ENCODE peak calls at places on chromosomes 1 and 21, in eight cellular contexts. One of them, this sample, is unnamed.

GRCh38 chr1:17765444-17766411 is 10.6 kb downstream of the ACTL8 start:
- DNase-seq in body of pancreas: peak; percentile 46
- DNase-seq in lung: no peak
- DNase-seq in osteoblast: peak; percentile 98
- DNase-seq in IMR-90: peak; percentile 98
- DNase-seq in heart left ventricle: no peak
- DNase-seq in heart right ventricle: no peak
- DNase-seq in left lung: no peak
- DNase-seq in this sample: no peak

GRCh38 chr1:244603498-244603897 is 49.4 kb upstream of the DESI2 start:
- DNase-seq in left lung: no peak
- DNase-seq in osteoblast: no peak
- DNase-seq in heart left ventricle: no peak
- DNase-seq in heart right ventricle: no peak
- DNase-seq in IMR-90: peak; percentile 58
- DNase-seq in body of pancreas: no peak
- DNase-seq in lung: no peak
- DNase-seq in this sample: peak; percentile 48

GRCh38 chr1:230632273-230632873 is 9.9 kb upstream of the COG2 start:
- DNase-seq in osteoblast: no peak
- DNase-seq in body of pancreas: peak; percentile 54
- DNase-seq in IMR-90: peak; percentile 24
- DNase-seq in heart right ventricle: no peak
- DNase-seq in heart left ventricle: no peak
- DNase-seq in left lung: no peak
- DNase-seq in lung: no peak
- DNase-seq in this sample: peak; percentile 21

GRCh38 chr1:200134116-200134515 is 106.6 kb downstream of the NR5A2 start:
- DNase-seq in left lung: no peak
- DNase-seq in lung: no peak
- DNase-seq in osteoblast: no peak
- DNase-seq in body of pancreas: no peak
- DNase-seq in heart right ventricle: no peak
- DNase-seq in IMR-90: no peak
- DNase-seq in heart left ventricle: no peak
- DNase-seq in this sample: no peak

GRCh38 chr21:46124926-46125845 is 27.3 kb downstream of the COL6A2 start:
- DNase-seq in body of pancreas: no peak
- DNase-seq in heart right ventricle: no peak
- DNase-seq in osteoblast: peak; percentile 87
- DNase-seq in left lung: peak; percentile 28
- DNase-seq in heart left ventricle: peak; percentile 61
- DNase-seq in lung: no peak
- DNase-seq in IMR-90: no peak
- DNase-seq in this sample: no peak

GRCh38 chr1:111448482-111448917 is 556 bp downstream of the WDR77 start:
- DNase-seq in body of pancreas: no peak
- DNase-seq in IMR-90: peak; percentile 12
- DNase-seq in heart left ventricle: no peak
- DNase-seq in osteoblast: peak; percentile 43
- DNase-seq in left lung: peak; percentile 37
- DNase-seq in lung: peak; percentile 29
- DNase-seq in heart right ventricle: no peak
- DNase-seq in this sample: peak; percentile 6

GRCh38 chr1:114154146-114154962 is 685 bp upstream of the SYT6 start:
- DNase-seq in heart left ventricle: no peak
- DNase-seq in IMR-90: no peak
- DNase-seq in heart right ventricle: no peak
- DNase-seq in lung: no peak
- DNase-seq in left lung: no peak
- DNase-seq in osteoblast: peak; percentile 94
- DNase-seq in body of pancreas: no peak
- DNase-seq in this sample: no peak

GRCh38 chr1:170692866-170693575 is 29.1 kb downstream of the PRRX1 start:
- DNase-seq in osteoblast: no peak
- DNase-seq in heart left ventricle: no peak
- DNase-seq in left lung: no peak
- DNase-seq in IMR-90: peak; percentile 91
- DNase-seq in heart right ventricle: no peak
- DNase-seq in body of pancreas: no peak
- DNase-seq in lung: no peak
- DNase-seq in this sample: peak; percentile 50

GRCh38 chr1:44895919-44896734 is 53.1 kb upstream of the PTCH2 start:
- DNase-seq in lung: no peak
- DNase-seq in IMR-90: peak; percentile 45
- DNase-seq in body of pancreas: no peak
- DNase-seq in osteoblast: no peak
- DNase-seq in heart left ventricle: no peak
- DNase-seq in left lung: no peak
- DNase-seq in heart right ventricle: no peak
- DNase-seq in this sample: no peak

GRCh38 chr1:204584699-204585372 is 68.6 kb downstream of the MDM4 start:
- DNase-seq in left lung: no peak
- DNase-seq in heart left ventricle: no peak
- DNase-seq in body of pancreas: no peak
- DNase-seq in osteoblast: no peak
- DNase-seq in heart right ventricle: no peak
- DNase-seq in lung: no peak
- DNase-seq in IMR-90: no peak
- DNase-seq in this sample: no peak

DNA sequence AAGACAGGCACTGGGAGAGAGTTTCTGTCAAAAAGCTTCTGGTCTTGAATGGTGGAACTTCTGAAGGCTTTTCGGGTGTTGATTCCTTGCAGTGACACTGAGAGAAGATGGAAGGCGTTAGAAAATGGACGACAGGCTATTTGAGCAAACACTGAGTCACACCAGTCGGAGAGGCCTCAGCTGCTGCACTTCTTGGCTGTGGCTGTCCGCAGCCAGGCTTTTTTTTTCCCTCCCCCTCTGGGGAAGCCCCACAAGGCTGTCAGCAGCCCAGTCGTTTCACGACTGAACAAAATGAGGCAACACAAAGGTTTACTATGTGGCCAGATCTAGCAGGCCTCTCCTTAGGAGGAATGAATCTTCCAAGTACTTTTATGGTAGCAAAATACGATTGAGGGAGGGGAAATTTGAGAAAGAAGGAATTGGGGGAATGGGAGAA is 25.9 kb downstream of the GPR3 start:
- DNase-seq in heart left ventricle: no peak
- DNase-seq in heart right ventricle: peak; percentile 62
- DNase-seq in osteoblast: peak; percentile 94
- DNase-seq in left lung: peak; percentile 81
- DNase-seq in body of pancreas: peak; percentile 79
- DNase-seq in lung: peak; percentile 70
- DNase-seq in IMR-90: peak; percentile 96
- DNase-seq in this sample: peak; percentile 93
- H3K4me1 ChIP-seq in heart left ventricle: peaks cover 82% of the 10 kb centered on the region
- H3K4me1 ChIP-seq in heart right ventricle: peaks cover 56% of the 10 kb centered on the region
- H3K4me1 ChIP-seq in osteoblast: peaks cover 19% of the 10 kb centered on the region
- H3K4me1 ChIP-seq in left lung: peaks cover 17% of the 10 kb centered on the region
- H3K4me1 ChIP-seq in body of pancreas: peaks cover 17% of the 10 kb centered on the region
- H3K4me1 ChIP-seq in lung: peaks cover 25% of the 10 kb centered on the region
- H3K4me1 ChIP-seq in IMR-90: peaks cover 11% of the 10 kb centered on the region
- H3K4me1 ChIP-seq in this sample: peaks cover 34% of the 10 kb centered on the region

GRCh38 chr1:42745851-42746250 is 5.8 kb upstream of the CLDN19 start:
- DNase-seq in heart right ventricle: no peak
- DNase-seq in body of pancreas: no peak
- DNase-seq in lung: no peak
- DNase-seq in IMR-90: no peak
- DNase-seq in osteoblast: peak; percentile 35
- DNase-seq in heart left ventricle: no peak
- DNase-seq in left lung: no peak
- DNase-seq in this sample: no peak
- H3K36me3 ChIP-seq in heart right ventricle: peaks cover 53% of the 10 kb centered on the region
- H3K36me3 ChIP-seq in body of pancreas: no peaks in the 10 kb centered on the region
- H3K36me3 ChIP-seq in lung: no peaks in the 10 kb centered on the region
- H3K36me3 ChIP-seq in IMR-90: peaks cover 46% of the 10 kb centered on the region
- H3K36me3 ChIP-seq in osteoblast: peaks cover 49% of the 10 kb centered on the region
- H3K36me3 ChIP-seq in heart left ventricle: peaks cover 4% of the 10 kb centered on the region
- H3K36me3 ChIP-seq in left lung: peaks cover 48% of the 10 kb centered on the region
- H3K36me3 ChIP-seq in this sample: peaks cover 11% of the 10 kb centered on the region

GRCh38 chr1:11596295-11596694 is 57.9 kb downstream of the FBXO2 start:
- DNase-seq in IMR-90: no peak
- DNase-seq in heart left ventricle: no peak
- DNase-seq in osteoblast: no peak
- DNase-seq in left lung: no peak
- DNase-seq in heart right ventricle: no peak
- DNase-seq in body of pancreas: no peak
- DNase-seq in lung: no peak
- DNase-seq in this sample: no peak

GRCh38 chr1:11595287-11595686 is 58.9 kb downstream of the FBXO2 start:
- DNase-seq in heart left ventricle: no peak
- DNase-seq in IMR-90: no peak
- DNase-seq in left lung: no peak
- DNase-seq in osteoblast: no peak
- DNase-seq in lung: no peak
- DNase-seq in body of pancreas: no peak
- DNase-seq in heart right ventricle: no peak
- DNase-seq in this sample: no peak

GRCh38 chr1:11594625-11595024 is 59.6 kb downstream of the FBXO2 start:
- DNase-seq in osteoblast: no peak
- DNase-seq in left lung: no peak
- DNase-seq in heart left ventricle: no peak
- DNase-seq in lung: no peak
- DNase-seq in heart right ventricle: no peak
- DNase-seq in IMR-90: no peak
- DNase-seq in body of pancreas: no peak
- DNase-seq in this sample: no peak

GRCh38 chr1:11600901-11601300 is 53.3 kb downstream of the FBXO2 start:
- DNase-seq in body of pancreas: no peak
- DNase-seq in left lung: no peak
- DNase-seq in osteoblast: no peak
- DNase-seq in heart right ventricle: no peak
- DNase-seq in heart left ventricle: no peak
- DNase-seq in IMR-90: no peak
- DNase-seq in lung: no peak
- DNase-seq in this sample: no peak

DNA sequence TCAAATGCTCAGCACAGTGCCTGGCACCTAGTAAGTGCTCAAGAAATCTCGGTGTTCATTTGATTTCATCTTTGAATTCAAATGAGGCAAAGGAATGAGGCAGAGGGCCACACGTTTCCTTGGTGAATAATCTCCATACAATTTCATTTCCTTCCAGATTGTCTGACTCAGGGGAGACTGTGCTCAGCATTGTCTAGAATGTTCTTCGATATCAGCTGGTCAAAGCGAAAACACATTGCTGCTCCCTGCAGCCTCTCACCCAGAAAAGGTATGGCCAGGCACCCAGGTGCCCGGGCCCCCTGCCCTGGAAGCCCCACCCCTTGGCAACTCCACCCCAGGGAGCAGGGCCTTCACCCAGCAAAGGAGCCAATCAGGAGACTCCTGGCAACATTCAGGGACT is 55.8 kb downstream of the FBXO2 start:
- DNase-seq in left lung: no peak
- DNase-seq in body of pancreas: no peak
- DNase-seq in osteoblast: peak; percentile 91
- DNase-seq in IMR-90: peak; percentile 10
- DNase-seq in heart left ventricle: no peak
- DNase-seq in lung: no peak
- DNase-seq in heart right ventricle: no peak
- DNase-seq in this sample: no peak
- H3K4me3 ChIP-seq in left lung: no peak overlapping the region
- H3K4me3 ChIP-seq in body of pancreas: no peak overlapping the region
- H3K4me3 ChIP-seq in osteoblast: no peak overlapping the region
- H3K4me3 ChIP-seq in IMR-90: no peak overlapping the region
- H3K4me3 ChIP-seq in heart left ventricle: no peak overlapping the region
- H3K4me3 ChIP-seq in lung: no peak overlapping the region
- H3K4me3 ChIP-seq in heart right ventricle: no peak overlapping the region
- H3K4me3 ChIP-seq in this sample: no peak overlapping the region

GRCh38 chr1:201414051-201414738 is 7.3 kb downstream of the TNNI1 start:
- DNase-seq in lung: no peak
- DNase-seq in osteoblast: peak; percentile 18
- DNase-seq in IMR-90: no peak
- DNase-seq in body of pancreas: no peak
- DNase-seq in heart right ventricle: no peak
- DNase-seq in left lung: no peak
- DNase-seq in heart left ventricle: no peak
- DNase-seq in this sample: no peak
- H3K4me1 ChIP-seq in lung: no peaks in the 10 kb centered on the region
- H3K4me1 ChIP-seq in osteoblast: no peaks in the 10 kb centered on the region
- H3K4me1 ChIP-seq in IMR-90: no peaks in the 10 kb centered on the region
- H3K4me1 ChIP-seq in body of pancreas: no peaks in the 10 kb centered on the region
- H3K4me1 ChIP-seq in heart right ventricle: no peaks in the 10 kb centered on the region
- H3K4me1 ChIP-seq in left lung: no peaks in the 10 kb centered on the region
- H3K4me1 ChIP-seq in heart left ventricle: no peaks in the 10 kb centered on the region
- H3K4me1 ChIP-seq in this sample: peaks cover 11% of the 10 kb centered on the region

This sample was measured in SJCRH30.